ENCODE peak calls at places on chromosomes 1 and 21, in five cellular contexts. L, G, E, H and Y are unnamed samples.
A peak's percentile ranks its signal among the peaks of the same experiment; 100 is the strongest.

GRCh38 chr1:29453502-29454240 is 217.3 kb downstream of the PTPRU start:
- DNase-seq in L (peak; percentile 62), G (no peak), E (peak; percentile 86), H (no peak), Y (no peak)

GRCh38 chr1:177228721-177229088 is 57.9 kb downstream of the BRINP2 start:
- DNase-seq in L (no peak), G (no peak), E (no peak), H (no peak), Y (no peak)

GRCh38 chr1:109979489-109980091 is 5.0 kb upstream of the AHCYL1 start:
- DNase-seq in L (no peak), G (peak; percentile 46), E (peak; percentile 52), H (no peak), Y (peak; percentile 71)

GRCh38 chr1:56502700-56503245 is 76.6 kb downstream of the PLPP3 start:
- DNase-seq in L (no peak), G (no peak), E (peak; percentile 62), H (no peak), Y (no peak)

GRCh38 chr1:230568008-230568407 is 74.3 kb upstream of the COG2 start:
- DNase-seq in L (peak; percentile 46), G (peak; percentile 56), E (no peak), H (peak; percentile 66), Y (peak; percentile 42)

GRCh38 chr1:241647658-241648057 is 4.4 kb upstream of the WDR64 start:
- DNase-seq in L (no peak), G (no peak), E (no peak), H (no peak), Y (no peak)

GRCh38 chr1:221878134-221878533 is 136.2 kb upstream of the DUSP10 start:
- DNase-seq in L (no peak), G (no peak), E (no peak), H (no peak), Y (no peak)

GRCh38 chr1:93963585-93963984 is 54.4 kb upstream of the GCLM start:
- DNase-seq in L (no peak), G (no peak), E (no peak), H (peak; percentile 41), Y (no peak)

GRCh38 chr1:19356266-19356665 is 44.1 kb downstream of the SLC66A1 start:
- DNase-seq in L (no peak), G (no peak), E (no peak), H (no peak), Y (no peak)

GRCh38 chr1:156648951-156649350 is 7.0 kb downstream of the BCAN start:
- DNase-seq in L (no peak), G (no peak), E (no peak), H (no peak), Y (no peak)

GRCh38 chr1:119964673-119965363 is 68.5 kb upstream of the ADAM30 start:
- DNase-seq in L (no peak), G (no peak), E (no peak), H (no peak), Y (no peak)

GRCh38 chr1:24142546-24143431 is at the start of gene IL22RA1:
- DNase-seq in L (no peak), G (peak; percentile 62), E (no peak), H (peak; percentile 84), Y (peak; percentile 61)

GRCh38 chr1:215273838-215274516 is 191.4 kb downstream of the KCNK2 start:
- DNase-seq in L (no peak), G (no peak), E (no peak), H (no peak), Y (no peak)

GRCh38 chr21:36082140-36082742 is 12.4 kb downstream of the CBR1 start:
- DNase-seq in L (no peak), G (no peak), E (no peak), H (no peak), Y (no peak)

GRCh38 chr1:243927401-243927800 is 77.4 kb upstream of the AKT3 start:
- DNase-seq in L (no peak), G (no peak), E (no peak), H (no peak), Y (no peak)

GRCh38 chr1:169483500-169483966 is 2.2 kb downstream of the SLC19A2 start:
- DNase-seq in L (no peak), G (peak; percentile 62), E (peak; percentile 35), H (no peak), Y (no peak)

GRCh38 chr1:205141236-205142104 is 19.7 kb upstream of the RBBP5 start:
- DNase-seq in L (peak; percentile 87), G (peak; percentile 83), E (peak; percentile 79), H (peak; percentile 80), Y (no peak)

GRCh38 chr1:10671090-10671489 is 125.4 kb downstream of the CASZ1 start:
- DNase-seq in L (no peak), G (no peak), E (no peak), H (no peak), Y (no peak)

GRCh38 chr1:53498555-53499142 is 39.5 kb downstream of the DMRTB1 start:
- DNase-seq in L (no peak), G (no peak), E (no peak), H (no peak), Y (no peak)

GRCh38 chr21:38504056-38504455 is 5.8 kb upstream of the ERG start:
- DNase-seq in L (no peak), G (no peak), E (no peak), H (no peak), Y (no peak)

GRCh38 chr21:38507374-38507942 is 9.2 kb upstream of the ERG start:
- DNase-seq in L (no peak), G (no peak), E (no peak), H (no peak), Y (no peak)

GRCh38 chr21:38503588-38503987 is 5.3 kb upstream of the ERG start:
- DNase-seq in L (no peak), G (no peak), E (no peak), H (no peak), Y (no peak)

GRCh38 chr21:38506606-38507331 is 8.5 kb upstream of the ERG start:
- DNase-seq in L (no peak), G (no peak), E (no peak), H (peak; percentile 61), Y (peak; percentile 45)

DNA sequence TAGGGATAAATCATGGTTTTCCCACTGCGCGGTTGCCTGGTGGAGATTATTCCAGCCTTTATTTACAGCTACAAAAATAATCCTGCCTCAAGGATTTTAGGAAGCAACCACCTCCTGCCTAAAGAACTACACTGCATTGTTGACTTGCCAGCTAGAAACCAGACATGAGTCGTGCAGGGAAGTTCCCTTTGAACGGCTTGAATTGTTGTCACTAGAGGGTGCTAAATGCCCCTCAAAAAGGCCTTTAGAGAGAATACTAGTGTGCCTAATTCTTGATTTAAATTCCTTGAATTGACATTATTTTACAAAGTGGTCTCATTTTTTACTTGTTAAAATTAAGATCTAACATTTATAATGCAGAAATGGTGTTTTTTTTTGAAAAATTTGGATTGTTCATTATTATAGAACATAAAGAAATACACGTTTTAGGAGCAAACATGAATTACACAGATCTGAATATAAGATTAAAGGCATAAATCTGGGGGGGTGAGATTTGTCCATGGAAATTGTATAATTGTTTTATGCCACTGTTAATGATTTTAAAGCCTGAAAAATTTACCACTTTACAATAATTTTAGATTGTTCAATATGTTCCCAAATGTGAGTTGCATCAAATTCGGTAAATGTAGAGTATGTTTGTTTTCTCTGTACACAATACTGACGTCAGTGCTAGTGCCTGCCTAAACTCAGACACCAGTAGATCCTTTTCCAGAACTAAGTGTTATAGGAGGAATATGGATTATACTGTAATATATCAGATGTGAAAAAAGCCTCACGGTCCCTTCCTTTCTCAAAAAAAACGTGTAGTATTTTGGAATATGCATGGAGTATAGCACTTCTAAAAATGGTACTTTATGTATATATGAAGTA is 7.6 kb upstream of the ERG start:
- DNase-seq in L (no peak), G (no peak), E (peak; percentile 20), H (no peak), Y (no peak)
- TF ChIP-seq POLR2AphosphoS5 in L (no peak), G (peak; percentile 13), E (no peak), H (no peak), Y (no peak)

DNA sequence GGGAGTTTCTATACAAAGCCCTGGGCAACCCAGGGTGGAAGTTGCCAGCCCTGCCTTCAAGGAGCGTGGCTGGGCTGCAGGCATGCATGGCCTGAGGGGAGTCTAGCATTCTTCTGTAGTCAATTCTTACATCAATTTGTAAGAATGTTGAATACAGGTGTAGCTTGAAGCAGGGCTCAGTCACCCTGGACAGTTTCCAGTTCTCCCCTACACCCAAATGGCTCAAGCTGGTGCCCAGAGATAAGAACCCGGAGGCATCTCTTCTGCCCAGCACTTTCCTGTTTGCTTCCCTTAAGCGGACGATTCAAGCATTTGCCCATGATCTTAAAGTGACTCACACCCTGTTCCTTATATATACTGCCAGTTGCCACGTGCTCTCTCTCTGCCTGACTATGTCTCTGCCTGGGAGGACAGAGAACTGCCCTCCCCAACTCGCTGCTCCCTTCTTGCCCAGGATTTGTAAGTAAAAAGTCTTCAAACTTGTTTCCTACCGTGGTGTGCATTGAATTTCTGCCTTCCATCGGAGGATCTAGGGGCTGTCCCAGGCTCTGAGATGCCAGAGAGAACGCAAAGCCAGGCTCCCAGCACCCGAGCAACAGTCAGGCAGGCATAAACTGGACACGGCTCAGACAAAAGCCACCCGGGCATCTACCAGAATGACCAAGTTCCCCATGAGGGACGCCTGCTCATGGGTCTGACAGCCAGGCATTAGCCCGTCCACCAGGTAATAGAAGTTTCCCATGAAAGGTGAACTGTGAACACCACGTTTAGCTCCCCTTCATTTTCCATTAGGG is 50.9 kb upstream of the AJAP1 start:
- DNase-seq in L (no peak), G (no peak), E (no peak), H (no peak), Y (no peak)
- TF ChIP-seq EP300 in L (no peak), G (no peak), E (no peak), H (no peak), Y (no peak)

GRCh38 chr1:114379358-114379757 is 131.6 kb downstream of the TRIM33 start:
- DNase-seq in L (no peak), G (no peak), E (no peak), H (no peak), Y (no peak)

GRCh38 chr1:114379987-114380386 is 131.0 kb downstream of the TRIM33 start:
- DNase-seq in L (no peak), G (no peak), E (peak; percentile 87), H (no peak), Y (no peak)

DNA sequence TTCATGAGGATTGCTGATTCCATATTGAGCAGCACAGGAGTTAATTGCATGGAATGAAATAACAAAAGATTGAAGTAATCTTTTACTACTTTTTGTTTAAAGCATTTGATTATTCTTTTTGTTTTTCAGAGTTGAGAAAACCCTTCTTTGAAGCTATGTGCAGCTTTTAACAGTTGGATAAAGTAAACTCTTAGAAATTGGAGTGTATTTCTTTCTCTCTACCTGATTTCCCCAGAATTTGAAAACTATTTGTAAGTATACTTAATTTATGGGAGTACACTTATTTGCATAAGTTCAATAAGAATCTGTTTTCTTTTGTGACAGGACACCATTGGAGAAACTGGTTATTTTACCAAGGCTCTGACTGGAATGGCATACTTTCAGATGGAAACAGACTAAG is 133.6 kb downstream of the TRIM33 start:
- DNase-seq in L (no peak), G (no peak), E (no peak), H (no peak), Y (no peak)
- H3K4me3 ChIP-seq in L (no peak overlapping the region), G (no peak overlapping the region), E (no peak overlapping the region), H (no peak overlapping the region), Y (no peak overlapping the region)

DNA sequence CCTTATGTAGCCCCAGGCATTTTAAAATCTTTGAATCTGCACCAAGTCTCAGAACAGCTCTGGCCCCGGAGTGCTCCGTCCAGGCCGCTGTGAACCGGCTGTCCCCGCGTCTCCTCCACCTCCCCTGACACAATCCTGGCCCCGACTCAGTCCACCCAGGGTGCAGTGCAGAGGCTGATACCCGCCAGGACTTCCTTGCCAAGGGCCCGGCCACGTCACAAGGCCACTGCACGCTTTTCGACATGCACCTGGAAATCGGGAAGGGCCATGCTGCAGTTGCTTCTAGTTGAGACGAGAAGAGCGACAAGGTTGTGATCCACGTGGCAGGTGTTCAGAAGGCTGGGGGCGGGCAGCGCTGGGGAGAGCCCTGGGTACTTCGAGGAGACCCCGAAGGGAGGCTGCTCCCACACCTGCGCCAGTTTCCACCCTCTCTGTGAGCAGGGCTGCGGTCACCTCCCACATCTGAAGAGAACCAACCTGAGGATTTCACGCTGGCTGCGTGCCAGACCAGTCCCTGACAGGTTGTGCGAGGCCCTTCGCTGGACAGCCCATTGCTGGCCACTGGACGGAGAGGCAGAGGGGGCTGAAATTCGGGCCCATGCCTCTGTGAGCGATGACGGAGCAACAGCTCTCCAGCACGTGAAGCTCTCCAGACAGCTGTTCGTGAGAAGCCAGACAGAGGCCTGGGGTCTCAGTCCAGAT is 6.7 kb downstream of the VWA1 start:
- DNase-seq in L (no peak), G (no peak), E (no peak), H (no peak), Y (no peak)
- TF ChIP-seq POLR2AphosphoS5 in L (no peak), G (no peak), E (no peak), H (no peak), Y (no peak)